ENCODE peak calls at places on chromosomes 13 and 19, in seven cellular contexts. M is hepatocyte, B is GF-D8, P is iPS DF 6.9, C is cardiac muscle cell, H is mucosa of descending colon, V is substantia nigra. U is an unnamed sample.

GRCh38 chr13:106530907-106531520 is 4.4 kb downstream of the EFNB2 start:
- DNase-seq in M (no peak), B (no peak), P (no peak), C (no peak), H (no peak), V (no peak), U (no peak)

GRCh38 chr13:99267927-99268326 is 9.7 kb upstream of the GPR18 start:
- DNase-seq in M (no peak), B (no peak), P (no peak), C (no peak), H (no peak), V (no peak), U (no peak)

GRCh38 chr13:45340422-45341033 is 455 bp downstream of the TPT1 start:
- DNase-seq in M (peak), B (peak), P (no peak), C (peak), H (peak), V (peak), U (peak)

GRCh38 chr13:100432611-100433010 is 156.0 kb downstream of the GGACT start:
- DNase-seq in M (no peak), B (no peak), P (no peak), C (no peak), H (no peak), V (no peak), U (no peak)

GRCh38 chr13:46119883-46120614 is 15.2 kb upstream of the CPB2 start:
- DNase-seq in M (peak), B (no peak), P (peak), C (no peak), H (no peak), V (no peak), U (no peak)

GRCh38 chr19:27777726-27778125 is 1435.2 kb downstream of the UQCRFS1 start:
- DNase-seq in M (no peak), B (no peak), P (no peak), C (no peak), H (no peak), V (no peak), U (no peak)

GRCh38 chr19:48887861-48888612 is 10.5 kb downstream of the TULP2 start:
- DNase-seq in M (no peak), B (no peak), P (no peak), C (no peak), H (no peak), V (no peak), U (no peak)

GRCh38 chr13:32032780-32033179 is 1.2 kb downstream of the FRY start:
- DNase-seq in M (no peak), B (no peak), P (no peak), C (no peak), H (no peak), V (no peak), U (no peak)

GRCh38 chr13:34162545-34162936 is 344.6 kb downstream of the RFC3 start:
- DNase-seq in M (no peak), B (no peak), P (no peak), C (no peak), H (no peak), V (no peak), U (no peak)

GRCh38 chr19:30001301-30001700 is 59.3 kb downstream of the URI1 start:
- DNase-seq in M (no peak), B (no peak), P (no peak), C (no peak), H (no peak), V (no peak), U (no peak)

GRCh38 chr19:4972509-4973230 is 3.8 kb downstream of the KDM4B start:
- DNase-seq in M (no peak), B (no peak), P (no peak), C (no peak), H (no peak), V (no peak), U (no peak)

GRCh38 chr13:59672445-59672844 is 491.3 kb downstream of the DIAPH3 start:
- DNase-seq in M (no peak), B (no peak), P (no peak), C (no peak), H (no peak), V (no peak), U (no peak)

GRCh38 chr13:27476943-27477681 is 26.7 kb upstream of the MTIF3 start:
- DNase-seq in M (peak), B (no peak), P (no peak), C (no peak), H (no peak), V (no peak), U (no peak)

GRCh38 chr13:97333983-97334382 is 100.0 kb upstream of the RAP2A start:
- DNase-seq in M (no peak), B (no peak), P (no peak), C (no peak), H (no peak), V (no peak), U (no peak)

GRCh38 chr19:29845576-29846176 is 33.9 kb downstream of the CCNE1 start:
- DNase-seq in M (peak), B (no peak), P (no peak), C (peak), H (peak), V (peak), U (no peak)

GRCh38 chr19:32241957-32242710 is 103.3 kb upstream of the ZNF507 start:
- DNase-seq in M (no peak), B (no peak), P (no peak), C (no peak), H (no peak), V (no peak), U (no peak)

GRCh38 chr19:12937243-12938053 is 961 bp upstream of the CALR start:
- DNase-seq in M (peak), B (peak), P (no peak), C (peak), H (no peak), V (peak), U (peak)

GRCh38 chr13:29454931-29455481 is 140.5 kb downstream of the SLC7A1 start:
- DNase-seq in M (no peak), B (no peak), P (peak), C (no peak), H (no peak), V (no peak), U (no peak)

GRCh38 chr19:46659151-46660007 is 1.6 kb downstream of the DACT3 start:
- DNase-seq in M (peak), B (no peak), P (no peak), C (peak), H (peak), V (peak), U (no peak)

GRCh38 chr19:36245210-36246005 is 30.5 kb downstream of the ZNF146 start:
- DNase-seq in M (no peak), B (no peak), P (peak), C (no peak), H (no peak), V (peak), U (no peak)

GRCh38 chr19:8552810-8553209 is 24.4 kb downstream of the MYO1F start:
- DNase-seq in M (no peak), B (no peak), P (no peak), C (no peak), H (no peak), V (no peak), U (peak)

GRCh38 chr13:86960876-86961275 is 710.3 kb upstream of the SLITRK5 start:
- DNase-seq in M (no peak), B (no peak), P (no peak), C (no peak), H (no peak), V (no peak), U (no peak)

GRCh38 chr19:50968709-50969412 is 530 bp downstream of the KLK6 start:
- DNase-seq in M (no peak), B (no peak), P (no peak), C (no peak), H (no peak), V (no peak), U (no peak)

GRCh38 chr19:14031719-14032480 is at the start of gene IL27RA:
- DNase-seq in M (peak), B (peak), P (no peak), C (peak), H (peak), V (peak), U (peak)

GRCh38 chr19:8832132-8833021 is at the start of the genes MBD3L1 and ZNF558:
- DNase-seq in M (peak), B (peak), P (peak), C (no peak), H (peak), V (peak), U (peak)

GRCh38 chr13:30702006-30702405 is 33.3 kb upstream of the ALOX5AP start:
- DNase-seq in M (no peak), B (no peak), P (no peak), C (no peak), H (no peak), V (no peak), U (no peak)

GRCh38 chr19:33040994-33041827 is 23.5 kb downstream of the RHPN2 start:
- DNase-seq in M (peak), B (no peak), P (no peak), C (no peak), H (peak), V (peak), U (no peak)

GRCh38 chr19:46623915-46624502 is 880 bp downstream of the PTGIR start:
- DNase-seq in M (no peak), B (no peak), P (no peak), C (no peak), H (no peak), V (no peak), U (no peak)

GRCh38 chr19:3450796-3451411 is 29.4 kb downstream of the SMIM24 start:
- DNase-seq in M (peak), B (no peak), P (no peak), C (no peak), H (no peak), V (peak), U (peak)

U was measured in NCI-H446 treated with DMSO at 0.1 percent for 48 hours.